ENCODE peak calls at places on chromosomes 3 and 15, in seven cellular contexts. L, J, I, W, Q, Z and M are unnamed samples.

GRCh38 chr15:31442203-31443090 is 115.8 kb downstream of the KLF13 start:
- DNase-seq in L (no peak), J (no peak), I (no peak), W (no peak), Q (no peak), Z (peak), M (no peak)

GRCh38 chr3:157767602-157768001 is 264.4 kb upstream of the VEPH1 start:
- DNase-seq in L (no peak), J (no peak), I (no peak), W (no peak), Q (no peak), Z (no peak), M (no peak)

GRCh38 chr3:103385991-103386390 is 951.2 kb downstream of the ZPLD1 start:
- DNase-seq in L (no peak), J (no peak), I (no peak), W (no peak), Q (no peak), Z (no peak), M (no peak)

GRCh38 chr3:36540898-36541518 is 160.7 kb downstream of the STAC start:
- DNase-seq in L (peak), J (no peak), I (no peak), W (no peak), Q (peak), Z (peak), M (peak)

GRCh38 chr15:99644913-99645549 is 79.2 kb downstream of the MEF2A start:
- DNase-seq in L (no peak), J (no peak), I (no peak), W (no peak), Q (no peak), Z (no peak), M (no peak)

GRCh38 chr15:40133544-40133943 is 24.9 kb upstream of the BMF start:
- DNase-seq in L (no peak), J (no peak), I (no peak), W (no peak), Q (no peak), Z (no peak), M (no peak)

GRCh38 chr3:100317928-100318327 is 16.6 kb upstream of the NIT2 start:
- DNase-seq in L (no peak), J (no peak), I (no peak), W (no peak), Q (no peak), Z (no peak), M (no peak)

GRCh38 chr3:29514912-29515311 is 234.0 kb downstream of the RBMS3 start:
- DNase-seq in L (no peak), J (no peak), I (no peak), W (no peak), Q (no peak), Z (no peak), M (no peak)

GRCh38 chr15:58070801-58071418 is 5.4 kb upstream of the ALDH1A2 start:
- DNase-seq in L (peak), J (peak), I (peak), W (peak), Q (peak), Z (peak), M (no peak)

GRCh38 chr15:22979069-22979698 is 984 bp downstream of the CYFIP1 start:
- DNase-seq in L (peak), J (peak), I (peak), W (peak), Q (peak), Z (peak), M (no peak)

GRCh38 chr3:115834068-115834467 is 210.8 kb downstream of the GAP43 start:
- DNase-seq in L (no peak), J (no peak), I (no peak), W (no peak), Q (no peak), Z (no peak), M (no peak)

GRCh38 chr15:49832421-49832980 is 211.7 kb downstream of the DTWD1 start:
- DNase-seq in L (peak), J (no peak), I (no peak), W (no peak), Q (peak), Z (peak), M (no peak)

GRCh38 chr15:76340802-76341365 is 4.3 kb downstream of the ISL2 start:
- DNase-seq in L (no peak), J (no peak), I (no peak), W (no peak), Q (no peak), Z (no peak), M (no peak)

GRCh38 chr3:6264036-6264435 is 596.9 kb upstream of the GRM7 start:
- DNase-seq in L (no peak), J (no peak), I (no peak), W (no peak), Q (no peak), Z (no peak), M (no peak)

GRCh38 chr3:69524826-69525225 is 138.9 kb upstream of the FRMD4B start:
- DNase-seq in L (no peak), J (no peak), I (no peak), W (no peak), Q (no peak), Z (no peak), M (no peak)

GRCh38 chr3:23169551-23169950 is 33.6 kb upstream of the UBE2E2 start:
- DNase-seq in L (no peak), J (no peak), I (no peak), W (no peak), Q (no peak), Z (no peak), M (no peak)

GRCh38 chr3:52533623-52534280 is at the start of gene NT5DC2:
- DNase-seq in L (peak), J (peak), I (peak), W (peak), Q (peak), Z (peak), M (no peak)

GRCh38 chr3:119901148-119901547 is 119.2 kb downstream of the NR1I2 start:
- DNase-seq in L (no peak), J (no peak), I (no peak), W (no peak), Q (no peak), Z (no peak), M (no peak)

GRCh38 chr3:8838765-8839423 is 69.5 kb upstream of the OXTR start:
- DNase-seq in L (no peak), J (no peak), I (no peak), W (no peak), Q (no peak), Z (no peak), M (no peak)

GRCh38 chr15:57302640-57303257 is 73.6 kb upstream of the CGNL1 start:
- DNase-seq in L (no peak), J (no peak), I (no peak), W (peak), Q (peak), Z (no peak), M (no peak)

GRCh38 chr15:68464451-68465090 is 32.6 kb upstream of the ITGA11 start:
- DNase-seq in L (no peak), J (no peak), I (no peak), W (no peak), Q (no peak), Z (no peak), M (peak)

GRCh38 chr3:158991146-158991705 is 189.4 kb downstream of the MFSD1 start:
- DNase-seq in L (peak), J (no peak), I (no peak), W (no peak), Q (no peak), Z (no peak), M (no peak)

GRCh38 chr15:77292924-77293558 is 126.9 kb downstream of the PEAK1 start:
- DNase-seq in L (no peak), J (no peak), I (no peak), W (no peak), Q (no peak), Z (no peak), M (no peak)

GRCh38 chr15:50051811-50052419 is 67.1 kb downstream of the ATP8B4 start:
- DNase-seq in L (peak), J (peak), I (peak), W (peak), Q (peak), Z (peak), M (no peak)

GRCh38 chr15:59174161-59174845 is 32.3 kb upstream of the LDHAL6B start:
- DNase-seq in L (no peak), J (no peak), I (no peak), W (no peak), Q (no peak), Z (no peak), M (no peak)

GRCh38 chr3:158347966-158348365 is 223.0 kb upstream of the MLF1 start:
- DNase-seq in L (no peak), J (no peak), I (no peak), W (no peak), Q (no peak), Z (no peak), M (no peak)

GRCh38 chr3:50807266-50807665 is 132.5 kb downstream of the DOCK3 start:
- DNase-seq in L (peak), J (no peak), I (no peak), W (no peak), Q (no peak), Z (no peak), M (peak)

GRCh38 chr15:45612790-45613415 is 21.9 kb upstream of the SQOR start:
- DNase-seq in L (no peak), J (no peak), I (no peak), W (no peak), Q (no peak), Z (no peak), M (peak)

GRCh38 chr15:22952826-22953579 is 27.2 kb downstream of the CYFIP1 start:
- DNase-seq in L (no peak), J (no peak), I (peak), W (peak), Q (peak), Z (no peak), M (no peak)

GRCh38 chr15:59812185-59812870 is 123.2 kb upstream of the BNIP2 start:
- DNase-seq in L (no peak), J (no peak), I (no peak), W (no peak), Q (no peak), Z (no peak), M (peak)

GRCh38 chr15:40782609-40783227 is 12.9 kb downstream of the C15orf62 start:
- DNase-seq in L (peak), J (no peak), I (peak), W (no peak), Q (peak), Z (peak), M (no peak)

GRCh38 chr3:117660941-117661635 is 951.5 kb downstream of the TUSC7 start:
- DNase-seq in L (no peak), J (no peak), I (no peak), W (no peak), Q (no peak), Z (no peak), M (no peak)

GRCh38 chr3:159586587-159587202 is 401.9 kb upstream of the IL12A start:
- DNase-seq in L (no peak), J (no peak), I (no peak), W (no peak), Q (peak), Z (peak), M (no peak)

DNA sequence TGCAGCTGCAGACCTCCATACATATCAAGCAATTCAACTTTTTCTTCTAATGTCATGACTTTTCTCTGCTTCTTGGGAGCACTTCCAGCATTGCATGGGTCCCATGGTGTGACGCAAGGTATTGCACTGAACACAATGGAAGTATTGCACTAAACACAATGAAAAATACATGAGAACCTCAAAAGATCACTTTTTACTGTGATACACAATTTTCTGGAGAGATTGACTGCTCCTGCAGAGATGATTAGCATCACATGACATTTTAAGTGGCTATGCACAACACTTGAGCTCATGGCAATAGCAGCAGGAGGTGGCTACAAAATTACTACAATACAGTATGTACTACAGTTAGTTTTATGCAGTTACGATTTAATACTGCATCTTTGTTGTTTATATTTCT is 113.5 kb upstream of the BHLHE40 start:
- DNase-seq in L (no peak), J (no peak), I (no peak), W (no peak), Q (no peak), Z (no peak), M (no peak)
- TF ChIP-seq EP300 in L (no peak), J (no peak), I (no peak), W (no peak), Q (no peak), Z (no peak), M (no peak)

DNA sequence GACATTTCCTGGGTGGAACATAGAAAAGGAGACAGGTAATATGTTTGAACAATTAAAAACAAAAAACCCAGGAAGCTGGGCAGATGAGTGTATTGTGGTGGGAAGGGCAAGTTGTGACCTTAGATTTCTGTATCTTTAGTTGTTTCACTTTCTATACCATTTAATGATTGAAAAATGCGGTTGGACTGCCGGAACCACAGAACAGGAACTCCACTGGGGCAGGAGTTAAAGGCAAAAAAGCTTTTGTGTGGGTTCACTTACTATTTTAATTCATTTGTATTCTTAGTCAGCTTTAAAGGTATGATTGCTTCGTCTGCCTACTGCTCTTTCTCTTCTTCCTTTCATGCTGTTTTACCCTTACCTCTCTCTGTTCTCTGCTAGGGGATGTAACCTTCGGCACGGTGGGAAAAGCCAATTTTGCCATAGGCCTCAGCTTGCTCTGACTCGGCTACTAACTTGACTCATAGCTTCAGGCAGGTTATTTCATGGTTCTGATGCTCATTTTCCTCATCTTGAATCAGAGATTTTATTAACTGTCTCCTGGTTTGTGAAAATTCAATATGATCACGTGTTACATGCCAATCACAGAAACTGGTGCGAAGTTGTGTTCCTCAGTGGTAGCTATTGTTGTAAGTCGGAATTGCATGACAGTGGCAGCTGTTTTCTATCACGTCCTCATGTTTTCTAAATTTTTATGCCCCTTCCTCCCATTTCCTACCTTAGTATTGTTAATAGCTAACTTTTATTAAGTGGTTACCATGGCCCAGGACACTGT is 1.6 kb upstream of the MCTP2 start:
- DNase-seq in L (no peak), J (no peak), I (no peak), W (no peak), Q (no peak), Z (no peak), M (no peak)
- TF ChIP-seq EP300 in L (no peak), J (no peak), I (no peak), W (no peak), Q (no peak), Z (no peak), M (no peak)

GRCh38 chr3:41159581-41160189 is 39.6 kb upstream of the CTNNB1 start:
- DNase-seq in L (no peak), J (no peak), I (no peak), W (no peak), Q (no peak), Z (peak), M (no peak)

GRCh38 chr3:41155834-41156233 is 43.5 kb upstream of the CTNNB1 start:
- DNase-seq in L (no peak), J (no peak), I (no peak), W (no peak), Q (no peak), Z (no peak), M (no peak)

GRCh38 chr3:41162541-41162940 is 36.8 kb upstream of the CTNNB1 start:
- DNase-seq in L (no peak), J (no peak), I (no peak), W (no peak), Q (no peak), Z (no peak), M (no peak)

GRCh38 chr3:41162981-41163380 is 36.3 kb upstream of the CTNNB1 start:
- DNase-seq in L (no peak), J (no peak), I (no peak), W (no peak), Q (no peak), Z (no peak), M (no peak)

GRCh38 chr3:41158947-41159346 is 40.4 kb upstream of the CTNNB1 start:
- DNase-seq in L (no peak), J (no peak), I (no peak), W (no peak), Q (no peak), Z (no peak), M (no peak)
- TF ChIP-seq EP300 in L (no peak), J (no peak), I (no peak), W (no peak), Q (no peak), Z (no peak), M (no peak)

GRCh38 chr3:172156309-172156998 is 117.1 kb downstream of the FNDC3B start:
- DNase-seq in L (no peak), J (no peak), I (no peak), W (no peak), Q (no peak), Z (peak), M (no peak)
- TF ChIP-seq EP300 in L (no peak), J (no peak), I (no peak), W (no peak), Q (no peak), Z (no peak), M (no peak)